ENCODE peak calls at places on chromosomes 6 and 20, in seven cellular contexts. One of them, this sample, is unnamed.
A peak's percentile ranks its signal among the peaks of the same experiment; 100 is the strongest.

GRCh38 chr6:123619156-123619555 is 17.6 kb downstream of the TRDN start:
- DNase-seq in SK-N-SH: no peak
- DNase-seq in HCT116: no peak
- DNase-seq in H1: no peak
- DNase-seq in HepG2: peak; percentile 4
- DNase-seq in GM12878: no peak
- DNase-seq in K562: peak; percentile 4
- DNase-seq in this sample: no peak

GRCh38 chr6:24584390-24584735 is 61.6 kb downstream of the KIAA0319 start:
- DNase-seq in SK-N-SH: peak; percentile 38
- DNase-seq in HCT116: no peak
- DNase-seq in H1: no peak
- DNase-seq in HepG2: no peak
- DNase-seq in GM12878: no peak
- DNase-seq in K562: no peak
- DNase-seq in this sample: no peak

GRCh38 chr20:38143646-38144554 is 21.2 kb downstream of the TGM2 start:
- DNase-seq in SK-N-SH: peak; percentile 46
- DNase-seq in HCT116: no peak
- DNase-seq in H1: no peak
- DNase-seq in HepG2: peak; percentile 91
- DNase-seq in GM12878: no peak
- DNase-seq in K562: peak; percentile 69
- DNase-seq in this sample: no peak

GRCh38 chr6:141048451-141048850 is 1084.3 kb upstream of the GJE1 start:
- DNase-seq in SK-N-SH: no peak
- DNase-seq in HCT116: no peak
- DNase-seq in H1: no peak
- DNase-seq in HepG2: no peak
- DNase-seq in GM12878: no peak
- DNase-seq in K562: no peak
- DNase-seq in this sample: no peak

GRCh38 chr6:7176208-7176607 is 68.4 kb downstream of the RREB1 start:
- DNase-seq in SK-N-SH: peak; percentile 30
- DNase-seq in HCT116: no peak
- DNase-seq in H1: no peak
- DNase-seq in HepG2: no peak
- DNase-seq in GM12878: no peak
- DNase-seq in K562: no peak
- DNase-seq in this sample: no peak

GRCh38 chr20:21189761-21190523 is 64.1 kb downstream of the KIZ start:
- DNase-seq in SK-N-SH: no peak
- DNase-seq in HCT116: no peak
- DNase-seq in H1: peak; percentile 75
- DNase-seq in HepG2: no peak
- DNase-seq in GM12878: no peak
- DNase-seq in K562: no peak
- DNase-seq in this sample: no peak

GRCh38 chr6:24431045-24431451 is 28.3 kb downstream of the MRS2 start:
- DNase-seq in SK-N-SH: peak; percentile 66
- DNase-seq in HCT116: peak; percentile 38
- DNase-seq in H1: no peak
- DNase-seq in HepG2: peak; percentile 65
- DNase-seq in GM12878: no peak
- DNase-seq in K562: peak; percentile 71
- DNase-seq in this sample: peak; percentile 30

GRCh38 chr6:43338243-43338642 is 29.6 kb upstream of the CRIP3 start:
- DNase-seq in SK-N-SH: no peak
- DNase-seq in HCT116: no peak
- DNase-seq in H1: no peak
- DNase-seq in HepG2: no peak
- DNase-seq in GM12878: peak; percentile 72
- DNase-seq in K562: no peak
- DNase-seq in this sample: no peak

GRCh38 chr6:139588734-139589418 is 214.4 kb upstream of the CITED2 start:
- DNase-seq in SK-N-SH: no peak
- DNase-seq in HCT116: no peak
- DNase-seq in H1: no peak
- DNase-seq in HepG2: peak; percentile 82
- DNase-seq in GM12878: no peak
- DNase-seq in K562: no peak
- DNase-seq in this sample: no peak

GRCh38 chr20:36941403-36941835 is 10.1 kb downstream of the SAMHD1 start:
- DNase-seq in SK-N-SH: peak; percentile 42
- DNase-seq in HCT116: no peak
- DNase-seq in H1: no peak
- DNase-seq in HepG2: no peak
- DNase-seq in GM12878: no peak
- DNase-seq in K562: no peak
- DNase-seq in this sample: no peak

GRCh38 chr6:125850361-125850760 is 59.6 kb downstream of the NCOA7 start:
- DNase-seq in SK-N-SH: no peak
- DNase-seq in HCT116: no peak
- DNase-seq in H1: no peak
- DNase-seq in HepG2: no peak
- DNase-seq in GM12878: no peak
- DNase-seq in K562: no peak
- DNase-seq in this sample: no peak

GRCh38 chr6:75449625-75450206 is 43.9 kb downstream of the FILIP1 start:
- DNase-seq in SK-N-SH: no peak
- DNase-seq in HCT116: no peak
- DNase-seq in H1: no peak
- DNase-seq in HepG2: no peak
- DNase-seq in GM12878: no peak
- DNase-seq in K562: no peak
- DNase-seq in this sample: no peak

GRCh38 chr6:13012977-13013680 is 296.6 kb downstream of the PHACTR1 start:
- DNase-seq in SK-N-SH: no peak
- DNase-seq in HCT116: no peak
- DNase-seq in H1: peak; percentile 82
- DNase-seq in HepG2: no peak
- DNase-seq in GM12878: no peak
- DNase-seq in K562: no peak
- DNase-seq in this sample: no peak

GRCh38 chr6:121540210-121540609 is 104.8 kb downstream of the GJA1 start:
- DNase-seq in SK-N-SH: no peak
- DNase-seq in HCT116: no peak
- DNase-seq in H1: no peak
- DNase-seq in HepG2: no peak
- DNase-seq in GM12878: no peak
- DNase-seq in K562: no peak
- DNase-seq in this sample: no peak

GRCh38 chr20:19903168-19903676 is 113.9 kb upstream of the NAA20 start:
- DNase-seq in SK-N-SH: no peak
- DNase-seq in HCT116: no peak
- DNase-seq in H1: no peak
- DNase-seq in HepG2: peak; percentile 86
- DNase-seq in GM12878: no peak
- DNase-seq in K562: peak; percentile 8
- DNase-seq in this sample: no peak

GRCh38 chr20:46053416-46053815 is 24.4 kb downstream of the SLC12A5 start:
- DNase-seq in SK-N-SH: no peak
- DNase-seq in HCT116: no peak
- DNase-seq in H1: no peak
- DNase-seq in HepG2: no peak
- DNase-seq in GM12878: no peak
- DNase-seq in K562: no peak
- DNase-seq in this sample: no peak

GRCh38 chr6:90730191-90730673 is 143.4 kb upstream of the MAP3K7 start:
- DNase-seq in SK-N-SH: no peak
- DNase-seq in HCT116: no peak
- DNase-seq in H1: no peak
- DNase-seq in HepG2: no peak
- DNase-seq in GM12878: peak; percentile 13
- DNase-seq in K562: no peak
- DNase-seq in this sample: no peak

GRCh38 chr20:43458422-43458924 is 777 bp downstream of the SRSF6 start:
- DNase-seq in SK-N-SH: no peak
- DNase-seq in HCT116: no peak
- DNase-seq in H1: no peak
- DNase-seq in HepG2: no peak
- DNase-seq in GM12878: no peak
- DNase-seq in K562: peak; percentile 50
- DNase-seq in this sample: no peak

GRCh38 chr6:52610745-52611355 is 34.0 kb upstream of the TRAM2 start:
- DNase-seq in SK-N-SH: no peak
- DNase-seq in HCT116: peak; percentile 16
- DNase-seq in H1: no peak
- DNase-seq in HepG2: peak; percentile 40
- DNase-seq in GM12878: no peak
- DNase-seq in K562: no peak
- DNase-seq in this sample: no peak

GRCh38 chr6:30875244-30876038 is 8.9 kb upstream of the DDR1 start:
- DNase-seq in SK-N-SH: no peak
- DNase-seq in HCT116: no peak
- DNase-seq in H1: no peak
- DNase-seq in HepG2: no peak
- DNase-seq in GM12878: no peak
- DNase-seq in K562: peak; percentile 95
- DNase-seq in this sample: no peak

GRCh38 chr6:155818698-155819097 is 363.1 kb upstream of the NOX3 start:
- DNase-seq in SK-N-SH: no peak
- DNase-seq in HCT116: no peak
- DNase-seq in H1: no peak
- DNase-seq in HepG2: no peak
- DNase-seq in GM12878: no peak
- DNase-seq in K562: no peak
- DNase-seq in this sample: no peak

GRCh38 chr20:8967641-8968245 is 101.1 kb upstream of the PLCB4 start:
- DNase-seq in SK-N-SH: no peak
- DNase-seq in HCT116: no peak
- DNase-seq in H1: no peak
- DNase-seq in HepG2: no peak
- DNase-seq in GM12878: no peak
- DNase-seq in K562: no peak
- DNase-seq in this sample: no peak

GRCh38 chr6:35370124-35370741 is 27.9 kb downstream of the PPARD start:
- DNase-seq in SK-N-SH: no peak
- DNase-seq in HCT116: peak; percentile 73
- DNase-seq in H1: no peak
- DNase-seq in HepG2: peak; percentile 65
- DNase-seq in GM12878: no peak
- DNase-seq in K562: peak; percentile 61
- DNase-seq in this sample: no peak

GRCh38 chr6:28433119-28433518 is 10.2 kb downstream of the ZSCAN23 start:
- DNase-seq in SK-N-SH: no peak
- DNase-seq in HCT116: no peak
- DNase-seq in H1: no peak
- DNase-seq in HepG2: no peak
- DNase-seq in GM12878: no peak
- DNase-seq in K562: peak; percentile 59
- DNase-seq in this sample: no peak

GRCh38 chr6:18360188-18360587 is 27.0 kb upstream of the RNF144B start:
- DNase-seq in SK-N-SH: no peak
- DNase-seq in HCT116: no peak
- DNase-seq in H1: no peak
- DNase-seq in HepG2: no peak
- DNase-seq in GM12878: no peak
- DNase-seq in K562: no peak
- DNase-seq in this sample: no peak

GRCh38 chr20:50554694-50555579 is 44.8 kb downstream of the PTPN1 start:
- DNase-seq in SK-N-SH: no peak
- DNase-seq in HCT116: no peak
- DNase-seq in H1: no peak
- DNase-seq in HepG2: no peak
- DNase-seq in GM12878: no peak
- DNase-seq in K562: no peak
- DNase-seq in this sample: no peak

GRCh38 chr20:47857142-47857993 is 72.1 kb upstream of the SULF2 start:
- DNase-seq in SK-N-SH: no peak
- DNase-seq in HCT116: no peak
- DNase-seq in H1: no peak
- DNase-seq in HepG2: peak; percentile 26
- DNase-seq in GM12878: no peak
- DNase-seq in K562: peak; percentile 16
- DNase-seq in this sample: no peak

GRCh38 chr6:28383235-28384142 is 16.1 kb downstream of the ZSCAN12 start:
- DNase-seq in SK-N-SH: peak; percentile 50
- DNase-seq in HCT116: peak; percentile 82
- DNase-seq in H1: peak; percentile 94
- DNase-seq in HepG2: peak; percentile 93
- DNase-seq in GM12878: no peak
- DNase-seq in K562: peak; percentile 86
- DNase-seq in this sample: peak; percentile 81

GRCh38 chr20:62430311-62430853 is 3.0 kb upstream of the RBBP8NL start:
- DNase-seq in SK-N-SH: no peak
- DNase-seq in HCT116: no peak
- DNase-seq in H1: no peak
- DNase-seq in HepG2: peak; percentile 62
- DNase-seq in GM12878: no peak
- DNase-seq in K562: peak; percentile 29
- DNase-seq in this sample: no peak
- TF ChIP-seq SIN3A in SK-N-SH: no peak
- TF ChIP-seq SIN3A in HCT116: no peak
- TF ChIP-seq SIN3A in H1: no peak
- TF ChIP-seq SIN3A in HepG2: no peak
- TF ChIP-seq SIN3A in GM12878: no peak
- TF ChIP-seq SIN3A in K562: no peak
- TF ChIP-seq SIN3A in this sample: no peak

DNA sequence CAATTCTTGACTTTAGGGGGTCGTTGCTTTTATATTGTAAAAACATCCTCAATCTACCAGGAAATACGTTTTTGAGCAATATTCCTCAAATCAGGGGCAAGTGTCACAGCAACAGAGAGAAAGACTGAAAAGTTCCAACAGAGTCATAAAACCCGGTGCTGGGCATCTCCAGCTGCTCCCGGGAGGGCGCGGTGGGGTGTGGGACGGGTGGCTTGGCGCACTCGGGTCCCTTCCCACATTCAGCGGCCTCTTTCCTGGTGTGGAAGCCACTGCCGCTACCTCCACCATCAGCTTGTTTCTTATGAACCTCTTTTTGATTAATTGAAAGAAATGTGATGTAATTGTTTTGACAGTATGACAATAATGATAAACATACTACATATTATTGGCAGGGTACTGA is 98.2 kb downstream of the IRF4 start:
- DNase-seq in SK-N-SH: no peak
- DNase-seq in HCT116: no peak
- DNase-seq in H1: no peak
- DNase-seq in HepG2: no peak
- DNase-seq in GM12878: no peak
- DNase-seq in K562: no peak
- DNase-seq in this sample: no peak
- H3K4me1 ChIP-seq in SK-N-SH: no peaks in the 10 kb centered on the region
- H3K4me1 ChIP-seq in HCT116: no peaks in the 10 kb centered on the region
- H3K4me1 ChIP-seq in H1: no peaks in the 10 kb centered on the region
- H3K4me1 ChIP-seq in HepG2: no peaks in the 10 kb centered on the region
- H3K4me1 ChIP-seq in GM12878: peaks cover 33% of the 10 kb centered on the region
- H3K4me1 ChIP-seq in K562: no peaks in the 10 kb centered on the region
- H3K4me1 ChIP-seq in this sample: no peaks in the 10 kb centered on the region

GRCh38 chr6:5025911-5026819 is 22.3 kb upstream of the RPP40 start:
- DNase-seq in SK-N-SH: peak; percentile 54
- DNase-seq in HCT116: no peak
- DNase-seq in H1: peak; percentile 71
- DNase-seq in HepG2: peak; percentile 35
- DNase-seq in GM12878: no peak
- DNase-seq in K562: peak; percentile 55
- DNase-seq in this sample: no peak
- H3K27ac ChIP-seq in SK-N-SH: no peak overlapping the region
- H3K27ac ChIP-seq in HCT116: no peak overlapping the region
- H3K27ac ChIP-seq in H1: peak overlapping the region; percentile 32
- H3K27ac ChIP-seq in HepG2: peak overlapping the region; percentile 72
- H3K27ac ChIP-seq in GM12878: no peak overlapping the region
- H3K27ac ChIP-seq in K562: peak overlapping the region; percentile 49
- H3K27ac ChIP-seq in this sample: peak overlapping the region; percentile 37

GRCh38 chr20:539236-539635 is 4.4 kb downstream of the CSNK2A1 start:
- DNase-seq in SK-N-SH: no peak
- DNase-seq in HCT116: no peak
- DNase-seq in H1: no peak
- DNase-seq in HepG2: no peak
- DNase-seq in GM12878: no peak
- DNase-seq in K562: no peak
- DNase-seq in this sample: no peak
- TF ChIP-seq SIN3A in SK-N-SH: no peak
- TF ChIP-seq SIN3A in HCT116: no peak
- TF ChIP-seq SIN3A in H1: no peak
- TF ChIP-seq SIN3A in HepG2: no peak
- TF ChIP-seq SIN3A in GM12878: no peak
- TF ChIP-seq SIN3A in K562: no peak
- TF ChIP-seq SIN3A in this sample: no peak